ENCODE peak calls at places on chromosomes 5 and 9, in four cellular contexts. P is CD8-positive, alpha-beta T cell; K is left ventricle myocardium inferior; E is tibial artery. R is an unnamed sample. For H3K27me3, the result is how much of the 10 kb centered on the place peaks cover.

GRCh38 chr9:2857564-2858198 is 13.8 kb upstream of the PUM3 start:
- DNase-seq in P (peak), K (peak), E (peak), R (peak)

GRCh38 chr5:32225445-32225844 is 51.3 kb upstream of the GOLPH3 start:
- DNase-seq in P (no peak), K (no peak), E (no peak), R (no peak)

GRCh38 chr5:103918668-103919367 is 356.2 kb upstream of the NUDT12 start:
- DNase-seq in P (no peak), K (no peak), E (no peak), R (no peak)

GRCh38 chr9:83060557-83060956 is 2.4 kb downstream of the RASEF start:
- DNase-seq in P (no peak), K (no peak), E (no peak), R (no peak)

GRCh38 chr9:116700279-116700678 is 13.2 kb downstream of the TRIM32 start:
- DNase-seq in P (no peak), K (no peak), E (no peak), R (no peak)

GRCh38 chr5:39543335-39543734 is 118.6 kb upstream of the DAB2 start:
- DNase-seq in P (no peak), K (no peak), E (no peak), R (no peak)

GRCh38 chr5:172187118-172188032 is 649 bp downstream of the STK10 start:
- DNase-seq in P (peak), K (peak), E (peak), R (no peak)

GRCh38 chr5:139422307-139422893 is 16.9 kb downstream of the DNAJC18 start:
- DNase-seq in P (peak), K (no peak), E (peak), R (peak)

GRCh38 chr5:145506451-145506850 is 328.7 kb downstream of the PRELID2 start:
- DNase-seq in P (no peak), K (no peak), E (no peak), R (no peak)

GRCh38 chr5:76556511-76557221 is 66.5 kb downstream of the F2RL2 start:
- DNase-seq in P (no peak), K (no peak), E (no peak), R (no peak)

GRCh38 chr9:34648673-34649072 is 2.2 kb downstream of the GALT start:
- DNase-seq in P (no peak), K (no peak), E (no peak), R (no peak)

GRCh38 chr5:78537406-78537805 is 111.2 kb downstream of the LHFPL2 start:
- DNase-seq in P (no peak), K (no peak), E (no peak), R (no peak)

GRCh38 chr5:171596391-171596878 is 177.0 kb downstream of the FGF18 start:
- DNase-seq in P (no peak), K (peak), E (peak), R (no peak)

GRCh38 chr9:122930933-122931850 is at the start of gene ZBTB26:
- DNase-seq in P (peak), K (peak), E (peak), R (peak)

GRCh38 chr9:35882265-35882848 is 12.2 kb upstream of the OR13J1 start:
- DNase-seq in P (peak), K (peak), E (peak), R (peak)

GRCh38 chr5:135246923-135247795 is 151.9 kb downstream of the MACROH2A1 start:
- DNase-seq in P (no peak), K (no peak), E (no peak), R (no peak)

GRCh38 chr5:115601709-115602584 is at the start of gene TICAM2:
- DNase-seq in P (peak), K (peak), E (peak), R (peak)
- TF ChIP-seq CTCF in P (peak), K (peak), E (peak), R (no peak)

GRCh38 chr9:38423939-38424843 is at the start of gene IGFBPL1:
- DNase-seq in P (no peak), K (no peak), E (no peak), R (no peak)
- H3K27me3 ChIP-seq in P (under half), K (half or more), E (under half), R (under half)

GRCh38 chr5:157150995-157151394 is 8.3 kb upstream of the MED7 start:
- DNase-seq in P (no peak), K (no peak), E (no peak), R (no peak)
- TF ChIP-seq CTCF in P (no peak), K (no peak), E (no peak), R (no peak)

DNA sequence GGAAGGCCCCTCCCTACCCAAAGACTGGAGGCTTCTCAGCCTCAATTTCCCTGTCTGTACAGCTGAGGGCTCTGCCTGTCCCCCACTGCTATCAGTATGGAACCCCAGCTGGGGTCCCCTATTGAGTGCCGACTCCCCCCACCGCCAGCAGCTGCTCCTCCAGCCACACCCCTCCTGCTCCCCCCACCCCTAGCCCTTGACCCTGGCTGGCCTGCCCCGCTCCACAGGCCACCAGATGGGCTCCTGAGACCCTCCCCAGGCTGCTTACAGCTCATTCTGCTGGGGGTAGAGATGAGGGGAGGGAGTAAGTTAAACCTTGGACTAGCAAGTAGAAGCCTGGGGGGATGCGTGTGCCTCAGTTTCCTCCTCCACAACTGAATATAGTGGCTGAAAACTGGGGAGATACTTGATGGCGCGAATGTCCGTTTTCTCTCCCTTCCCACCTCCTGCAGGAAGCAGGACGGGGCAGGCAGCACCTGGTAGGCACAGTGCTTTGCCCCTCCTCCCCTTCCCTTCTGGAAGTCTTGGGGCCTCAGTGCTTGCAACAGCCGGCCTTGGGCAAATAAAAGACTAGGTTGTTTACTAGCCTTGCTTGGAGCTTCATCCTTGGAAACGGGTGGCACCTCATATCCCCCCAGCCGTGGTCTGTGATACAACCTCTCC is 19.1 kb downstream of the URM1 start:
- DNase-seq in P (no peak), K (no peak), E (no peak), R (no peak)
- H3K27me3 ChIP-seq in P (under half), K (under half), E (under half), R (under half)

R was measured in dorsolateral prefrontal cortex.